ENCODE peak calls at places on chromosomes 6 and 20, in four cellular contexts. A is adrenal gland, D is colonic mucosa, O is fibroblast of lung. W is an unnamed sample. For H3K4me1 and H3K36me3, the result is how much of the 10 kb centered on the place peaks cover.

GRCh38 chr6:35238843-35239289 is 20.7 kb upstream of the ZNF76 start:
- DNase-seq in D (no peak), A (no peak), O (peak), W (no peak)

GRCh38 chr6:4316867-4317400 is 181.6 kb upstream of the ECI2 start:
- DNase-seq in A (peak), O (peak), D (peak), W (peak)

GRCh38 chr6:63887011-63887751 is 251.6 kb downstream of the PHF3 start:
- DNase-seq in A (no peak), O (no peak), D (no peak), W (no peak)

GRCh38 chr6:117906905-117907599 is at the start of gene SLC35F1:
- DNase-seq in D (no peak), A (no peak), O (peak), W (peak)

GRCh38 chr6:144219056-144219685 is 66.0 kb upstream of the UTRN start:
- DNase-seq in O (peak), A (no peak), D (no peak), W (no peak)

GRCh38 chr6:118505656-118506055 is 42.4 kb upstream of the PLN start:
- DNase-seq in O (no peak), D (no peak), A (no peak), W (no peak)

GRCh38 chr6:31321820-31322219 is 35.2 kb downstream of the HLA-B start:
- DNase-seq in D (no peak), O (no peak), A (no peak), W (peak)

GRCh38 chr6:40877362-40877761 is 161.7 kb downstream of the UNC5CL start:
- DNase-seq in D (no peak), O (no peak), A (no peak), W (no peak)

GRCh38 chr6:46651006-46651405 is 1.6 kb downstream of the CYP39A1 start:
- DNase-seq in O (peak), D (no peak), A (no peak), W (no peak)

GRCh38 chr6:72748759-72749158 is 126.9 kb downstream of the KCNQ5 start:
- DNase-seq in A (no peak), D (no peak), O (peak), W (no peak)

GRCh38 chr6:170188571-170189001 is 102.3 kb downstream of the DLL1 start:
- DNase-seq in D (peak), O (no peak), A (no peak), W (no peak)

GRCh38 chr6:43242908-43243648 is at the start of gene TTBK1:
- DNase-seq in O (no peak), D (no peak), A (peak), W (no peak)

GRCh38 chr6:81075974-81076373 is 676.5 kb downstream of the TENT5A start:
- DNase-seq in D (no peak), O (peak), A (no peak), W (no peak)

GRCh38 chr6:141451508-141452353 is 681.0 kb upstream of the GJE1 start:
- DNase-seq in D (no peak), A (no peak), O (peak), W (no peak)

GRCh38 chr20:19121463-19121862 is 91.0 kb upstream of the SLC24A3 start:
- DNase-seq in O (no peak), D (peak), A (no peak), W (peak)

DNA sequence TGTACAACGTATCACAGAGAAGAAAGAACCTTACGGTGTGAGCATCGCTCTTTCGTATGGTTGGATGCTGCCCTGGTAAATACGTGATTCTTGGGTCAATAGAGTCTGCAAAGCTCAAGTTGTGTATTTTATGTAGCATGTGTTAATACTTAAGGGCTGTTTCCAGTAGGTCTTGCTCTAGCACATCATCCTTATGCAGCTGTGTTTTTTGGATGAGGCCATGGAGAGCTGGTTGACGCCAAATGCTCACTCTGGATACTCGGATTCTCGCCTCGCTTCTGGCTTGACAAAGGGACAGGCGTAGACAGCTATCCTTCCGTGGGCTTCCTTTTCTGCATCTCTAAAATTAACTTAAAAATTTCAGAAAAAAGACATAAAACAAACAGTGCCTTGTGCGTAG is 38.9 kb downstream of the SNRNP48 start:
- DNase-seq in O (no peak), D (no peak), A (no peak), W (no peak)
- TF ChIP-seq CTCF in O (no peak), D (no peak), A (no peak), W (no peak)

GRCh38 chr6:16271415-16271814 is 33.0 kb downstream of the GMPR start:
- DNase-seq in A (no peak), O (no peak), D (no peak), W (no peak)
- H3K4me1 ChIP-seq in A (under half), O (under half), D (under half), W (under half)

GRCh38 chr20:47653892-47654291 is 131.4 kb downstream of the SULF2 start:
- DNase-seq in O (no peak), A (no peak), D (no peak), W (no peak)
- H3K36me3 ChIP-seq in O (under half), A (under half), D (under half), W (under half)

DNA sequence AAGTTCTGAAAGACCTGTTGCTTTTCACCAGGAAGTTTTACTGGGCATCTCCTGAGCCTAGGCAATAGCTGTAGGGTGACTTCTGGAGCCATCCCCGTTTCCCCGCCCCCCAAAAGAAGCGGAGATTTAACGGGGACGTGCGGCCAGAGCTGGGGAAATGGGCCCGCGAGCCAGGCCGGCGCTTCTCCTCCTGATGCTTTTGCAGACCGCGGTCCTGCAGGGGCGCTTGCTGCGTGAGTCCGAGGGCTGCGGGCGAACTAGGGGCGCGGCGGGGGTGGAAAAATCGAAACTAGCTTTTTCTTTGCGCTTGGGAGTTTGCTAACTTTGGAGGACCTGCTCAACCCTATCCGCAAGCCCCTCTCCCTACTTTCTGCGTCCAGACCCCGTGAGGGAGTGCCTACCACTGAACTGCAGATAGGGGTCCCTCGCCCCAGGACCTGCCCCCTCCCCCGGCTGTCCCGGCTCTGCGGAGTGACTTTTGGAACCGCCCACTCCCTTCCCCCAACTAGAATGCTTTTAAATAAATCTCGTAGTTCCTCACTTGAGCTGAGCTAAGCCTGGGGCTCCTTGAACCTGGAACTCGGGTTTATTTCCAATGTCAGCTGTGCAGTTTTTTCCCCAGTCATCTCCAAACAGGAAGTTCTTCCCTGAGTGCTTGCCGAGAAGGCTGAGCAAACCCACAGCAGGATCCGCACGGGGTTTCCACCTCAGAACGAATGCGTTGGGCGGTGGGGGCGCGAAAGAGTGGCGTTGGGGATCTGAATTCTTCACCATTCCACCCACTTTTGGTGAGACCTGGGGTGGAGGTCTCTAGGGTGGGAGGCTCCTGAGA is at the start of gene HFE:
- DNase-seq in O (peak), D (peak), A (peak), W (peak)
- TF ChIP-seq CTCF in O (peak), D (no peak), A (peak), W (no peak)

DNA sequence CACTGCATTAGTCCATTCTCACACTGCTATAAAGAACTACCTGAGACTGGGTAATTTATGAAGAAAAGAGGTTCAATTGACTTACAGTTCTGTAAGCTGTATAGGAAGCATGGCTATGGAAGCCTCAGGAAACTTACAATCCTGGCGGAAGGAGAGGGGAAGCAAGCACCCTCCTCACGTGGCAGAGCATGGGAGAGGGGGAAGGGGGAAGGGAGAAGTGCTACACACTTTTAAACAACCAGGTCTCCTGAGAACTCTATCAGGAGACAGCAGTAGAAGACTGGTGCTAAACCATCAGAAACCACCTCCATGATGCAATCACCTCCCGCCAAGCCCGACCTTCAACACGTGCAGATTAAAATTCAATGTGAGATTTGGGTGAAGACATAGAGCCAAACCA is 494.0 kb downstream of the GRIK2 start:
- DNase-seq in D (no peak), A (no peak), O (no peak), W (no peak)
- H3K4me1 ChIP-seq in D (under half), A (under half), O (under half), W (under half)

GRCh38 chr6:83192456-83192855 is 609 bp downstream of the PGM3 start:
- DNase-seq in D (no peak), A (no peak), O (peak), W (no peak)

GRCh38 chr6:83192871-83193746 is at the start of the genes PGM3 and RWDD2A:
- DNase-seq in O (peak), A (peak), D (peak), W (peak)

GRCh38 chr6:83188501-83188900 is 4.6 kb downstream of the PGM3 start:
- DNase-seq in D (no peak), A (no peak), O (no peak), W (no peak)

GRCh38 chr6:83193747-83194582 is 808 bp downstream of the RWDD2A start:
- DNase-seq in D (peak), O (peak), A (peak), W (peak)

DNA sequence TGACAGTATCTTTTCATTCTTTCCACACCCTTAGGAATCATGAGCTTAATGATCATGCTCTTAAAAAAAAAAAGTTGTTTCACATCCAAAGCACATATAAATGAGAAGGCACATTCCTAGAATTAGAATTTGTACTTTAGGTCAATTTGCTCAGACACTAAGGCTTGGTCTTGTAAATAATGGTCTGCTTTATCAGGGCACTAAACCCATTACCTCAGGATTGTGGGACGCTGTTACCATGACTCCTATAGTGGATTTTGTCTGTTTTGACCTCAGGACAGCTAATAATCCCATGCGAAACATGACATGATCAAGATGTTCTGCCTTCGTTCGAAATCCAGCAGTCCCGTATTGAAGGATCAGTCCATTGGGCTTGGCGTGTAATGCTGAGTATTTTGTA is 2.5 kb downstream of the PGM3 start:
- DNase-seq in D (no peak), O (peak), A (no peak), W (no peak)
- H3K36me3 ChIP-seq in D (under half), O (under half), A (under half), W (under half)

GRCh38 chr6:73801652-73802268 is 105.8 kb downstream of the CD109 start:
- DNase-seq in O (peak), D (no peak), A (no peak), W (no peak)

GRCh38 chr6:73797861-73798260 is 101.9 kb downstream of the CD109 start:
- DNase-seq in D (no peak), O (no peak), A (no peak), W (no peak)

GRCh38 chr6:73796881-73797280 is 100.9 kb downstream of the CD109 start:
- DNase-seq in A (no peak), D (no peak), O (no peak), W (no peak)

GRCh38 chr6:73800997-73801396 is 105.0 kb downstream of the CD109 start:
- DNase-seq in D (no peak), A (peak), O (no peak), W (no peak)

GRCh38 chr6:73798592-73798991 is 102.6 kb downstream of the CD109 start:
- DNase-seq in A (no peak), O (peak), D (peak), W (no peak)
- TF ChIP-seq CTCF in A (no peak), O (peak), D (no peak), W (no peak)

DNA sequence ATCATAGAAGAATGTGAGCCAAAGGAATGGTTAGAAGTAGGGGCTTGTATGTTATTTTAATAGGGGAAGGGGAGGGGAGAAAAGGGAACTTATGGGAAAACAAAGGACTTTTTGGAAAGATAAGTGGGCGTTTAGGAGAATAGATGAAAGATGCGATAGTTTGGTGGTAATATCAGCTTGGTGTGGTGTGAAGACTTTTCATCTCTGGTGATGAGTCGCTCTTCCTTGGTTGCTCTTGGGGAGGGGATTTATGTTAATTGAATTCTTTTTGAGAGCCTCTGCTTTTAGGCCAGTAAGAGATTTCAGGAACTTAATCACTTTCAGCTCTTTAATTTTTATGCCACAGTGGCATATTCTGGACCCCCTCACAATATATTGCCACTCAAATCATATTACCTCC is 10.8 kb downstream of the HECA start:
- DNase-seq in D (no peak), O (no peak), A (no peak), W (no peak)
- H3K4me1 ChIP-seq in D (under half), O (under half), A (under half), W (under half)

W was measured in mucosa of descending colon.